ENCODE peak calls at places on chromosomes 4 and X, in four cellular contexts. N is activated naive CD8-positive, alpha-beta T cell treated with anti-CD3 and anti-CD28 coated beads, Interleukin-2, amount 50 U/mL, for 24 hours; P is HFF-Myc; U is nephron progenitor cell. G is an unnamed sample.

GRCh38 chr4:174119818-174120217 is 163.6 kb downstream of the FBXO8 start:
- DNase-seq in N (no peak), P (no peak), U (no peak), G (no peak)

GRCh38 chr4:105894570-105895323 is 524 bp upstream of the NPNT start:
- DNase-seq in N (no peak), P (no peak), U (no peak), G (no peak)

GRCh38 chr4:136818811-136819210 is 713.5 kb downstream of the PCDH18 start:
- DNase-seq in N (no peak), P (no peak), U (no peak), G (peak)

GRCh38 chr4:80876810-80877209 is 153.7 kb upstream of the BMP3 start:
- DNase-seq in N (no peak), P (no peak), U (no peak), G (peak)

GRCh38 chrX:21973321-21974010 is 33.0 kb downstream of the SMS start:
- DNase-seq in N (no peak), P (no peak), U (no peak), G (peak)

GRCh38 chr4:153489856-153490558 is 23.8 kb downstream of the TMEM131L start:
- DNase-seq in N (no peak), P (no peak), U (no peak), G (no peak)

GRCh38 chr4:15677507-15677988 is 4.1 kb upstream of the FAM200B start:
- DNase-seq in N (no peak), P (no peak), U (no peak), G (no peak)

GRCh38 chr4:182917182-182918043 is at the start of gene DCTD:
- DNase-seq in N (peak), P (no peak), U (peak), G (peak)

GRCh38 chrX:1103360-1103759 is 109.1 kb downstream of the CRLF2 start:
- DNase-seq in N (no peak), P (no peak), U (no peak), G (no peak)

GRCh38 chr4:71445819-71446218 is 107.0 kb downstream of the SLC4A4 start:
- DNase-seq in N (no peak), P (no peak), U (no peak), G (peak)

GRCh38 chrX:21373637-21374162 is 518 bp upstream of the CNKSR2 start:
- DNase-seq in N (peak), P (no peak), U (no peak), G (no peak)

GRCh38 chr4:22999419-22999818 is 306.7 kb downstream of the GBA3 start:
- DNase-seq in N (no peak), P (no peak), U (no peak), G (peak)

GRCh38 chr4:185542626-185543336 is 7.5 kb upstream of the PDLIM3 start:
- DNase-seq in N (no peak), P (no peak), U (peak), G (no peak)

GRCh38 chrX:118626346-118626745 is 101.1 kb upstream of the IL13RA1 start:
- DNase-seq in N (no peak), P (no peak), U (no peak), G (no peak)

GRCh38 chrX:130909469-130910136 is 6.6 kb upstream of the ENOX2 start:
- DNase-seq in N (no peak), P (no peak), U (no peak), G (peak)

GRCh38 chr4:82561745-82562552 is at the start of gene TMEM150C:
- DNase-seq in N (peak), P (no peak), U (peak), G (no peak)

GRCh38 chrX:129932792-129933321 is 26.9 kb downstream of the UTP14A start:
- DNase-seq in N (peak), P (no peak), U (peak), G (peak)

GRCh38 chr4:47855350-47855749 is 17.5 kb upstream of the CORIN start:
- DNase-seq in N (no peak), P (peak), U (no peak), G (no peak)

G was measured in OCI-M1.